ENCODE peak calls at places on chromosome X, in eight cellular contexts. X is bronchial epithelial cell; V is upper lobe of left lung; K is WERI-Rb-1; H is tibial nerve; Y is astrocyte; L is CD8-positive, alpha-beta memory T cell; R is MG63. I is an unnamed sample. For H3K36me3 and H3K27me3, the result is how much of the 10 kb centered on the place peaks cover.

GRCh38 chrX:56763556-56764152 is 34.6 kb downstream of the NBDY start:
- DNase-seq in X (no peak), V (peak), K (peak), H (no peak), Y (peak), L (peak), R (no peak), I (no peak)

GRCh38 chrX:106415276-106415895 is 196.4 kb upstream of the RADX start:
- DNase-seq in X (peak), V (no peak), K (peak), H (no peak), Y (no peak), L (peak), R (no peak), I (no peak)

GRCh38 chrX:107713205-107714195 is 62.1 kb downstream of the TSC22D3 start:
- DNase-seq in X (no peak), V (no peak), K (no peak), H (no peak), Y (no peak), L (peak), R (no peak), I (no peak)

GRCh38 chrX:128436397-128437103 is 384.3 kb upstream of the ACTRT1 start:
- DNase-seq in X (peak), V (no peak), K (no peak), H (no peak), Y (no peak), L (no peak), R (peak), I (no peak)

GRCh38 chrX:4932790-4933189 is 1219.3 kb upstream of the PRKX start:
- DNase-seq in X (peak), V (no peak), K (no peak), H (no peak), Y (peak), L (no peak), R (no peak), I (no peak)

GRCh38 chrX:22164770-22165388 is 107.8 kb upstream of the CBLL2 start:
- DNase-seq in X (peak), V (no peak), K (no peak), H (no peak), Y (peak), L (no peak), R (peak), I (no peak)

GRCh38 chrX:10166731-10167149 is 10.0 kb downstream of the CLCN4 start:
- DNase-seq in X (no peak), V (peak), K (no peak), H (no peak), Y (no peak), L (no peak), R (no peak), I (no peak)

GRCh38 chrX:100048156-100048555 is 361.9 kb downstream of the PCDH19 start:
- DNase-seq in X (no peak), V (no peak), K (no peak), H (no peak), Y (no peak), L (no peak), R (no peak), I (no peak)

GRCh38 chrX:138745215-138745614 is 33.7 kb upstream of the FGF13 start:
- DNase-seq in X (peak), V (no peak), K (peak), H (peak), Y (peak), L (peak), R (no peak), I (no peak)

GRCh38 chrX:7147978-7148824 is at the start of gene PUDP:
- DNase-seq in X (peak), V (peak), K (peak), H (peak), Y (peak), L (peak), R (peak), I (no peak)

GRCh38 chrX:102767287-102767686 is 46.7 kb downstream of the GPRASP3 start:
- DNase-seq in X (no peak), V (no peak), K (no peak), H (no peak), Y (no peak), L (no peak), R (no peak), I (no peak)

GRCh38 chrX:86148024-86148511 is at the start of gene DACH2:
- DNase-seq in X (peak), V (peak), K (peak), H (peak), Y (peak), L (peak), R (peak), I (peak)

GRCh38 chrX:123809854-123810375 is 49.9 kb upstream of the XIAP start:
- DNase-seq in X (no peak), V (no peak), K (no peak), H (no peak), Y (no peak), L (no peak), R (no peak), I (no peak)

GRCh38 chrX:135977611-135978010 is 3.8 kb upstream of the MMGT1 start:
- DNase-seq in X (peak), V (no peak), K (no peak), H (no peak), Y (peak), L (no peak), R (no peak), I (no peak)

GRCh38 chrX:79081895-79082512 is 62.5 kb upstream of the GPR174 start:
- DNase-seq in X (peak), V (no peak), K (no peak), H (peak), Y (no peak), L (peak), R (no peak), I (no peak)

GRCh38 chrX:109577055-109577454 is 40.4 kb downstream of the NXT2 start:
- DNase-seq in X (no peak), V (no peak), K (no peak), H (no peak), Y (no peak), L (no peak), R (no peak), I (no peak)

GRCh38 chrX:40099046-40099968 is 1.5 kb upstream of the BCOR start:
- DNase-seq in X (no peak), V (peak), K (peak), H (no peak), Y (no peak), L (peak), R (peak), I (no peak)

GRCh38 chrX:2719774-2720447 is 28.8 kb downstream of the CD99 start:
- DNase-seq in X (no peak), V (no peak), K (no peak), H (no peak), Y (no peak), L (no peak), R (no peak), I (no peak)

GRCh38 chrX:2723316-2723879 is 28.4 kb upstream of the XG start:
- DNase-seq in X (no peak), V (no peak), K (no peak), H (no peak), Y (no peak), L (no peak), R (no peak), I (no peak)
- H3K36me3 ChIP-seq in X (under half), V (half or more), K (under half), H (under half), Y (half or more), L (under half), R (half or more), I (under half)

GRCh38 chrX:68894142-68894512 is 65.3 kb downstream of the EFNB1 start:
- DNase-seq in X (no peak), V (no peak), K (no peak), H (no peak), Y (no peak), L (no peak), R (peak), I (no peak)

GRCh38 chrX:68894513-68895338 is 65.9 kb downstream of the EFNB1 start:
- DNase-seq in X (peak), V (peak), K (no peak), H (peak), Y (peak), L (no peak), R (peak), I (no peak)

GRCh38 chrX:68889244-68889643 is 60.4 kb downstream of the EFNB1 start:
- DNase-seq in X (no peak), V (no peak), K (no peak), H (no peak), Y (no peak), L (no peak), R (no peak), I (no peak)

GRCh38 chrX:68892651-68893050 is 63.8 kb downstream of the EFNB1 start:
- DNase-seq in X (no peak), V (no peak), K (no peak), H (no peak), Y (no peak), L (no peak), R (no peak), I (no peak)

DNA sequence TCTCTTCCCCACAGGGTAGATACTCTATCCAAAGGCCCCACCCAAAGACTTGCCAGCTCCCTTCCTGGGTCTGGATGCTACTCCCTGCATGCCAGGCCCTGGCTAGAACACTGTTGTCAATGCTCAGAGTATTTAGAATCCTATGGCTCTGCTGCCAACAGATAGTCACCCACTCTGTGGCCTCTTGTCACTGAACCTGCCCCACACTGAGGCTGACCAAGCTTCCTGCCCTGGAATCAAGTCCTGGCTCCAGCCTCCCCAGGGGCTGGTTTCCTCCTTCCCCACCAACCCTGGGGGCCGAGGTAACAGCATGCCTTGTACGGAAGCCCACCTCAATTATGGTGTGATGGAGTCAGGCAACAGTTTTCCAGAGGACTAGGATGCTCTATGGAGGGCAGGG is 63.3 kb downstream of the EFNB1 start:
- DNase-seq in X (no peak), V (no peak), K (no peak), H (no peak), Y (no peak), L (no peak), R (no peak), I (no peak)
- H3K4me3 ChIP-seq in X (no peak), V (no peak), K (no peak), H (no peak), Y (no peak), L (no peak), R (no peak), I (no peak)

GRCh38 chrX:154834562-154834961 is at the start of gene SMIM9:
- DNase-seq in X (no peak), V (no peak), K (no peak), H (no peak), Y (no peak), L (no peak), R (no peak), I (no peak)
- H3K27me3 ChIP-seq in X (under half), V (under half), K (under half), H (under half), Y (under half), L (under half), R (under half), I (under half)

GRCh38 chrX:24229400-24229879 is 79.9 kb downstream of the ZFX start:
- DNase-seq in X (no peak), V (no peak), K (no peak), H (no peak), Y (no peak), L (no peak), R (no peak), I (no peak)

GRCh38 chrX:24228596-24228995 is 79.1 kb downstream of the ZFX start:
- DNase-seq in X (no peak), V (no peak), K (no peak), H (no peak), Y (no peak), L (no peak), R (no peak), I (no peak)

GRCh38 chrX:24229967-24230366 is 80.4 kb downstream of the ZFX start:
- DNase-seq in X (no peak), V (no peak), K (no peak), H (no peak), Y (peak), L (no peak), R (no peak), I (no peak)

GRCh38 chrX:24231780-24232179 is 82.1 kb downstream of the SUPT20HL2 start:
- DNase-seq in X (peak), V (no peak), K (no peak), H (no peak), Y (no peak), L (no peak), R (no peak), I (no peak)

GRCh38 chrX:24231169-24231568 is 81.6 kb downstream of the ZFX start:
- DNase-seq in X (peak), V (no peak), K (no peak), H (peak), Y (peak), L (no peak), R (peak), I (peak)
- H3K36me3 ChIP-seq in X (under half), V (under half), K (under half), H (under half), Y (under half), L (under half), R (under half), I (under half)

GRCh38 chrX:153827016-153827415 is 3.3 kb downstream of the PDZD4 start:
- DNase-seq in X (no peak), V (no peak), K (no peak), H (no peak), Y (no peak), L (no peak), R (no peak), I (no peak)

GRCh38 chrX:153828723-153829548 is 1.4 kb downstream of the PDZD4 start:
- DNase-seq in X (no peak), V (no peak), K (peak), H (no peak), Y (no peak), L (no peak), R (no peak), I (no peak)

GRCh38 chrX:153827903-153828302 is 2.4 kb downstream of the PDZD4 start:
- DNase-seq in X (no peak), V (no peak), K (no peak), H (no peak), Y (no peak), L (no peak), R (no peak), I (no peak)

GRCh38 chrX:153829549-153829798 is 870 bp downstream of the PDZD4 start:
- DNase-seq in X (no peak), V (no peak), K (no peak), H (no peak), Y (no peak), L (no peak), R (no peak), I (no peak)

GRCh38 chrX:153828308-153828707 is 2.0 kb downstream of the PDZD4 start:
- DNase-seq in X (no peak), V (no peak), K (no peak), H (no peak), Y (no peak), L (no peak), R (no peak), I (no peak)
- H3K4me3 ChIP-seq in X (no peak), V (no peak), K (no peak), H (peak), Y (no peak), L (no peak), R (no peak), I (no peak)

I was measured in kidney epithelial cell.